ENCODE peak calls at places on chromosomes 16 and 17, in six cellular contexts. One of them, this sample, is unnamed.

GRCh38 chr16:89720859-89721643 is at the start of the genes VPS9D1 and ZNF276:
- DNase-seq in ascending aorta: peak
- DNase-seq in IMR-90: peak
- DNase-seq in H1: no peak
- DNase-seq in HCT116: peak
- DNase-seq in osteoblast: peak
- DNase-seq in this sample: peak

GRCh38 chr17:80724723-80725388 is 180.2 kb downstream of the RPTOR start:
- DNase-seq in IMR-90: peak
- DNase-seq in H1: no peak
- DNase-seq in ascending aorta: no peak
- DNase-seq in HCT116: peak
- DNase-seq in osteoblast: peak
- DNase-seq in this sample: no peak

GRCh38 chr17:43966276-43966675 is 12.5 kb upstream of the PYY start:
- DNase-seq in HCT116: no peak
- DNase-seq in ascending aorta: no peak
- DNase-seq in osteoblast: no peak
- DNase-seq in IMR-90: no peak
- DNase-seq in H1: no peak
- DNase-seq in this sample: no peak

GRCh38 chr16:2223375-2224182 is at the start of gene E4F1:
- DNase-seq in ascending aorta: peak
- DNase-seq in H1: peak
- DNase-seq in IMR-90: peak
- DNase-seq in osteoblast: peak
- DNase-seq in HCT116: peak
- DNase-seq in this sample: peak

GRCh38 chr17:65220732-65221131 is 83.6 kb downstream of the RGS9 start:
- DNase-seq in osteoblast: peak
- DNase-seq in H1: no peak
- DNase-seq in IMR-90: no peak
- DNase-seq in HCT116: peak
- DNase-seq in ascending aorta: no peak
- DNase-seq in this sample: no peak

GRCh38 chr16:51982715-51983680 is 563.9 kb downstream of the TOX3 start:
- DNase-seq in IMR-90: peak
- DNase-seq in H1: no peak
- DNase-seq in ascending aorta: no peak
- DNase-seq in HCT116: peak
- DNase-seq in osteoblast: peak
- DNase-seq in this sample: peak

GRCh38 chr17:80171681-80172080 is 1.9 kb downstream of the CARD14 start:
- DNase-seq in HCT116: no peak
- DNase-seq in osteoblast: peak
- DNase-seq in ascending aorta: no peak
- DNase-seq in IMR-90: no peak
- DNase-seq in H1: no peak
- DNase-seq in this sample: no peak

GRCh38 chr17:6551909-6552768 is 4.2 kb downstream of the PITPNM3 start:
- DNase-seq in HCT116: no peak
- DNase-seq in IMR-90: no peak
- DNase-seq in H1: no peak
- DNase-seq in ascending aorta: no peak
- DNase-seq in osteoblast: no peak
- DNase-seq in this sample: peak

GRCh38 chr17:80758793-80759673 is 214.4 kb downstream of the RPTOR start:
- DNase-seq in H1: no peak
- DNase-seq in ascending aorta: no peak
- DNase-seq in HCT116: no peak
- DNase-seq in IMR-90: peak
- DNase-seq in osteoblast: no peak
- DNase-seq in this sample: no peak

GRCh38 chr17:64202683-64203430 is 60.2 kb downstream of the TEX2 start:
- DNase-seq in HCT116: no peak
- DNase-seq in IMR-90: peak
- DNase-seq in ascending aorta: no peak
- DNase-seq in H1: no peak
- DNase-seq in osteoblast: peak
- DNase-seq in this sample: peak

DNA sequence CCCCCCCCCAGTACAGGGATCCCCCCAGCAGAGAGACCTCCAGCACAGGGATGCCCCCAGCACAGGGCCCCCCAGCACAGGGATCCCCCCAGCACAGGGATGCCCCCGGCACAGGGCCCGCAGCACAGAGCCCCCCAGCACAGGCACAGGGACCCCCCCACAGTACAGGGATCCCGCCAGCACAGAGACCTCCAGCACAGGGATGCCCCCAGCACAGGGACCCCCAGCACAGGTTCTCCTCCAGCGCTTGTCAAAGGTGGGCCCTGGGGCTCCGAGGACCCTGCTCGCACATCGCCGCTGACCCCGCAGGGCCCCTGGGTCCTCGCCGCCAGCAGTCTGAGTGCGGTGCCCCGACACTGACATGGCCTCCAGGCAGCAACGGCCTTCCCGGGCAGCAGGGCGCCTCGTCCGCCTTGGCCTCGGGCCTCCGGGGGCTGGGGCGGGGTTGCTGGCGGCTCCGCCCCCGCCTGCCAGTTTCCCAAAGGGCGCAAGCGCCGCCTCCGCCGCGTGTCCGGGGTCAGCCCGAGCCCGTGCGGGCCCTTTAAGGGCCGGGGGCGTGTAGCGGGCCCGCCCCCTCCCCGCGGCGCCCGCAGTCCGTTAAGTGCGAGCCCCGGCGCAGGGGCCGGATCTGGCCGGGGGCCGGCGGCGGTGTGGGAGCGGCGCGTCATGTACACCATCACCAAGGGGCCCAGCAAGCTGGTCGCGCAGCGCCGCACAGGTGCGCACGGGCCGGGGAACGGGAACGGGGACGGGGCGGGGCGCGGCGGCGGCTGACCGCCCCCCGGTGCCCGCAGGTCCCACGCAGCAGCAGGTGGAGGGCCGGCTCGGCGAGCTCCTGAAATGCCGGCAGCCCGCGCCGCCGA is at the start of gene MCRIP2:
- DNase-seq in H1: no peak
- DNase-seq in ascending aorta: peak
- DNase-seq in osteoblast: peak
- DNase-seq in HCT116: no peak
- DNase-seq in IMR-90: peak
- DNase-seq in this sample: peak
- H3K27ac ChIP-seq in H1: no peak
- H3K27ac ChIP-seq in ascending aorta: peak
- H3K27ac ChIP-seq in osteoblast: peak
- H3K27ac ChIP-seq in HCT116: peak
- H3K27ac ChIP-seq in IMR-90: peak
- H3K27ac ChIP-seq in this sample: peak

GRCh38 chr16:49589721-49590120 is 216.1 kb downstream of the C16orf78 start:
- DNase-seq in osteoblast: peak
- DNase-seq in ascending aorta: peak
- DNase-seq in H1: no peak
- DNase-seq in HCT116: no peak
- DNase-seq in IMR-90: no peak
- DNase-seq in this sample: no peak
- H3K27ac ChIP-seq in osteoblast: no peak
- H3K27ac ChIP-seq in ascending aorta: no peak
- H3K27ac ChIP-seq in H1: peak
- H3K27ac ChIP-seq in HCT116: no peak
- H3K27ac ChIP-seq in IMR-90: no peak
- H3K27ac ChIP-seq in this sample: no peak

GRCh38 chr17:75270218-75270965 is 639 bp downstream of the MIF4GD start:
- DNase-seq in HCT116: peak
- DNase-seq in IMR-90: peak
- DNase-seq in H1: no peak
- DNase-seq in osteoblast: peak
- DNase-seq in ascending aorta: peak
- DNase-seq in this sample: peak
- H3K27ac ChIP-seq in HCT116: peak
- H3K27ac ChIP-seq in IMR-90: peak
- H3K27ac ChIP-seq in H1: peak
- H3K27ac ChIP-seq in osteoblast: peak
- H3K27ac ChIP-seq in ascending aorta: peak
- H3K27ac ChIP-seq in this sample: peak

DNA sequence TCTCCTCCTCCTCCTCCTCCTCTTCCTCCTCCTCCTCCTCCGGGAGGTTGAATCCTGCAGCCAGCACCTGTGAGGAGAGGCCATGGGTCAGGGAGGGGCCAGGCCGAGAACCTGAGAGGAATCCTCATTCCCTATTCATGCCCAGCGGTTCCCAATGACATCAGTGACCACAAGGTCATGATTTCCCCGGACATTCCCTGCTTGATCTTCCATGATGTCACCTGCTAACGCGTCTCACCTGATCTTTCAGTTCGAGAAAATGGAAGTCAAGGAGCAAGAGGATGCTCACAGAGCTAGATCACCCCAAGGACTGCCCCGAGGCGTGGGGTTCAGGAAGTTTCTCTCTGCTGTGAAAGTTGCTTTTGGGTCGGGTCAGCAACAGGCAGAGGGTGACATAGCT is 5.4 kb downstream of the APOBR start:
- DNase-seq in HCT116: no peak
- DNase-seq in H1: no peak
- DNase-seq in IMR-90: no peak
- DNase-seq in osteoblast: no peak
- DNase-seq in ascending aorta: no peak
- DNase-seq in this sample: no peak
- H3K27ac ChIP-seq in HCT116: no peak
- H3K27ac ChIP-seq in H1: no peak
- H3K27ac ChIP-seq in IMR-90: no peak
- H3K27ac ChIP-seq in osteoblast: no peak
- H3K27ac ChIP-seq in ascending aorta: no peak
- H3K27ac ChIP-seq in this sample: no peak

GRCh38 chr16:29230671-29231091 is 175.8 kb downstream of the NPIPB11 start:
- DNase-seq in HCT116: no peak
- DNase-seq in ascending aorta: peak
- DNase-seq in IMR-90: peak
- DNase-seq in H1: no peak
- DNase-seq in osteoblast: peak
- DNase-seq in this sample: no peak
- H3K27ac ChIP-seq in HCT116: no peak
- H3K27ac ChIP-seq in ascending aorta: no peak
- H3K27ac ChIP-seq in IMR-90: peak
- H3K27ac ChIP-seq in H1: no peak
- H3K27ac ChIP-seq in osteoblast: no peak
- H3K27ac ChIP-seq in this sample: no peak

GRCh38 chr16:54242199-54242598 is 44.4 kb downstream of the IRX3 start:
- DNase-seq in IMR-90: no peak
- DNase-seq in ascending aorta: no peak
- DNase-seq in H1: peak
- DNase-seq in HCT116: peak
- DNase-seq in osteoblast: peak
- DNase-seq in this sample: no peak
- H3K27ac ChIP-seq in IMR-90: no peak
- H3K27ac ChIP-seq in ascending aorta: no peak
- H3K27ac ChIP-seq in H1: no peak
- H3K27ac ChIP-seq in HCT116: no peak
- H3K27ac ChIP-seq in osteoblast: no peak
- H3K27ac ChIP-seq in this sample: no peak

GRCh38 chr17:5434984-5435383 is 4.0 kb downstream of the C1QBP start:
- DNase-seq in ascending aorta: no peak
- DNase-seq in osteoblast: peak
- DNase-seq in IMR-90: no peak
- DNase-seq in H1: no peak
- DNase-seq in HCT116: no peak
- DNase-seq in this sample: no peak
- H3K27ac ChIP-seq in ascending aorta: no peak
- H3K27ac ChIP-seq in osteoblast: no peak
- H3K27ac ChIP-seq in IMR-90: no peak
- H3K27ac ChIP-seq in H1: peak
- H3K27ac ChIP-seq in HCT116: peak
- H3K27ac ChIP-seq in this sample: peak